ENCODE peak calls at places on chromosomes 11 and 22, in five cellular contexts. G, H, K, E and U are unnamed samples.

GRCh38 chr11:63841554-63841953 is 2.6 kb downstream of the MARK2 start:
- DNase-seq in H (peak), G (peak), E (no peak), K (peak), U (no peak)

GRCh38 chr22:37932821-37933578 is 20.4 kb downstream of the C22orf23 start:
- DNase-seq in K (no peak), G (no peak), E (no peak), H (no peak), U (no peak)

GRCh38 chr22:50293441-50294318 is 13.8 kb downstream of the PLXNB2 start:
- DNase-seq in K (peak), H (no peak), G (peak), E (peak), U (no peak)

GRCh38 chr22:49364398-49364797 is 463.3 kb downstream of the BRD1 start:
- DNase-seq in H (no peak), G (no peak), K (no peak), E (peak), U (no peak)

GRCh38 chr11:73154178-73154577 is 12.1 kb upstream of the FCHSD2 start:
- DNase-seq in H (peak), E (no peak), G (peak), K (no peak), U (no peak)

GRCh38 chr11:114172871-114173444 is 113.4 kb downstream of the ZBTB16 start:
- DNase-seq in G (peak), E (no peak), H (no peak), K (peak), U (no peak)

GRCh38 chr11:115276799-115277198 is 227.4 kb downstream of the CADM1 start:
- DNase-seq in H (no peak), K (no peak), E (no peak), G (no peak), U (no peak)

GRCh38 chr22:24512043-24512442 is 16.9 kb downstream of the UPB1 start:
- DNase-seq in H (no peak), E (no peak), G (no peak), K (no peak), U (no peak)

GRCh38 chr11:83070878-83071640 is 638 bp downstream of the RAB30 start:
- DNase-seq in G (peak), H (peak), E (peak), K (peak), U (no peak)